ENCODE peak calls at places on chromosomes 11 and 22, in six cellular contexts. E is body of pancreas; O is tibial nerve; J is fibroblast of lung; T is CD8-positive, alpha-beta memory T cell; N is left ventricle myocardium inferior. I is an unnamed sample.

GRCh38 chr11:93013646-93014045 is 44.2 kb downstream of the MTNR1B start:
- DNase-seq in T (no peak), E (no peak), J (no peak), N (no peak), O (no peak), I (no peak)

GRCh38 chr11:61960532-61960931 is 6.9 kb downstream of the FTH1 start:
- DNase-seq in E (no peak), J (no peak), N (no peak), O (no peak), T (no peak), I (no peak)

GRCh38 chr22:49271831-49272230 is 555.8 kb downstream of the BRD1 start:
- DNase-seq in N (no peak), T (no peak), O (no peak), E (no peak), J (no peak), I (no peak)

GRCh38 chr11:71459076-71459766 is 6.2 kb downstream of the NADSYN1 start:
- DNase-seq in E (no peak), J (no peak), N (no peak), O (no peak), T (no peak), I (no peak)

GRCh38 chr11:108873305-108873704 is 208.4 kb downstream of the DDX10 start:
- DNase-seq in J (peak; percentile 89), O (no peak), E (no peak), N (no peak), T (no peak), I (no peak)

GRCh38 chr11:44530413-44531115 is 34.9 kb upstream of the CD82 start:
- DNase-seq in T (no peak), N (no peak), E (no peak), J (peak; percentile 51), O (no peak), I (no peak)

GRCh38 chr22:36386351-36386899 is 1.3 kb downstream of the MYH9 start:
- DNase-seq in O (no peak), E (no peak), T (no peak), N (no peak), J (peak; percentile 44), I (no peak)

GRCh38 chr11:128936546-128937275 is 6.0 kb downstream of the TP53AIP1 start:
- DNase-seq in J (peak; percentile 63), T (no peak), N (no peak), E (no peak), O (no peak), I (no peak)

GRCh38 chr11:101686514-101686913 is 102.7 kb upstream of the TRPC6 start:
- DNase-seq in O (no peak), J (peak; percentile 90), N (no peak), E (no peak), T (no peak), I (no peak)

GRCh38 chr11:5004429-5005274 is 10.0 kb downstream of the OR51L1 start:
- DNase-seq in J (peak; percentile 41), E (peak; percentile 73), O (peak; percentile 44), N (peak; percentile 41), T (no peak), I (no peak)

GRCh38 chr22:47928626-47929025 is 1166.2 kb downstream of the TBC1D22A start:
- DNase-seq in J (no peak), E (no peak), N (no peak), O (no peak), T (no peak), I (no peak)

GRCh38 chr11:64032050-64032449 is 3.7 kb upstream of the FLRT1 start:
- DNase-seq in T (no peak), J (peak; percentile 5), N (no peak), O (no peak), E (no peak), I (no peak)

GRCh38 chr11:85937838-85938237 is 82.7 kb downstream of the CCDC83 start:
- DNase-seq in J (no peak), T (no peak), N (no peak), O (no peak), E (no peak), I (no peak)

GRCh38 chr22:35995772-35996171 is 32.9 kb downstream of the RBFOX2 start:
- DNase-seq in E (peak; percentile 56), N (peak; percentile 77), J (peak; percentile 95), T (no peak), O (peak; percentile 75), I (peak; percentile 35)

GRCh38 chr11:128894685-128895084 is 3.5 kb downstream of the KCNJ5 start:
- DNase-seq in T (no peak), E (peak; percentile 95), J (no peak), N (peak; percentile 71), O (no peak), I (no peak)

GRCh38 chr11:36452231-36452630 is 57.8 kb downstream of the TRAF6 start:
- DNase-seq in E (no peak), J (peak; percentile 77), T (no peak), N (no peak), O (no peak), I (no peak)

GRCh38 chr11:126607374-126607773 is 251.9 kb downstream of the ST3GAL4 start:
- DNase-seq in O (peak; percentile 18), T (no peak), N (no peak), E (peak; percentile 70), J (peak; percentile 37), I (no peak)

GRCh38 chr22:29083576-29084566 is 11.0 kb downstream of the KREMEN1 start:
- DNase-seq in O (no peak), E (no peak), J (peak; percentile 48), T (no peak), N (no peak), I (no peak)

GRCh38 chr11:116376054-116376453 is 396.7 kb downstream of the BUD13 start:
- DNase-seq in T (no peak), N (no peak), J (no peak), E (no peak), O (no peak), I (no peak)

GRCh38 chr11:133928628-133929059 is 28.1 kb downstream of the IGSF9B start:
- DNase-seq in T (peak; percentile 43), O (no peak), J (peak; percentile 20), N (no peak), E (no peak), I (peak; percentile 77)

GRCh38 chr22:47690166-47690565 is 927.7 kb downstream of the TBC1D22A start:
- DNase-seq in T (no peak), N (no peak), E (no peak), J (no peak), O (no peak), I (no peak)

GRCh38 chr11:66561178-66561974 is 7.0 kb downstream of the CTSF start:
- DNase-seq in N (no peak), T (no peak), J (no peak), O (no peak), E (no peak), I (no peak)

GRCh38 chr11:33935466-33935865 is 43.6 kb upstream of the LMO2 start:
- DNase-seq in N (no peak), E (no peak), T (no peak), J (no peak), O (no peak), I (no peak)

GRCh38 chr11:33935005-33935404 is 43.1 kb upstream of the LMO2 start:
- DNase-seq in N (no peak), E (no peak), T (no peak), J (no peak), O (no peak), I (no peak)

GRCh38 chr11:33936745-33937612 is 45.1 kb upstream of the LMO2 start:
- DNase-seq in O (peak; percentile 43), E (peak; percentile 46), J (peak; percentile 89), N (peak; percentile 62), T (no peak), I (no peak)

GRCh38 chr11:33934450-33934849 is 42.6 kb upstream of the LMO2 start:
- DNase-seq in E (peak; percentile 30), T (no peak), N (no peak), O (no peak), J (no peak), I (no peak)

GRCh38 chr11:33936057-33936456 is 44.2 kb upstream of the LMO2 start:
- DNase-seq in O (no peak), T (no peak), N (no peak), J (no peak), E (no peak), I (no peak)
- H3K4me1 ChIP-seq in O (peaks cover 6% of the 10 kb centered on the region), T (peaks cover 4% of the 10 kb centered on the region), N (peaks cover 58% of the 10 kb centered on the region), J (no peaks in the 10 kb centered on the region), E (no peaks in the 10 kb centered on the region), I (no peaks in the 10 kb centered on the region)

DNA sequence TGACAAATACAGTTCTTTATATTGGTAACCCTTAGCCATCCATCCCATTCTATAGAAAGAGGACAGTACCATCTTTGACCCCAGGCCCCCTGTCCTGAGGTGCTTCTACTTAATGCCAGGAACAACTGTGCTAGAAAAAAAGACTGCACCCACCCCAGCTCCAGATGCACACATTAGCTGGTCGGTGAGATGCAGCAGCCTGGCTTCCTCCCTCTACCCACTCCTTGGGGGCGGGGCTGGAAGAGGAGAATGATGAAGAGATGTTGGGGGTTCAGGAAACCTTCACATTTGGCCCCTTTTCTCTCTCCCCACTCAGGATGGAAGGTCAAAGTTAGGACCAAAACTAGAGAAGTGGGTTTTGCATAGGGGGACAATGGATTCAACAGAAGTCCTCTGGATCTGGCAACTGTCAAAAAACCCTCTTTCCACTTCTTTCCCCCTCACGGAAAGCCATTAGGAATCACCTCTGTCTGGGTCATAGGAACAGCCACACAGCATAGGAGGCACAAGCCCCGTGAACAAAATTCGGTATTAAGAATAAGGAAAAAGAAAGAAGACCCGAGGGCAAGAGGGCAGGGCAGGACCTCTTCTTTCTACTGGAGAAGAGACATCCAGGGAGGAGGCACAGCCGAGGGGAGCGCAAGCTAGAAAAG is 755 bp downstream of the NRIP3 start:
- DNase-seq in O (no peak), T (no peak), E (no peak), N (no peak), J (no peak), I (no peak)
- H3K4me3 ChIP-seq in O (peak overlapping the region; percentile 55), T (peak overlapping the region; percentile 48), E (no peak overlapping the region), N (peak overlapping the region; percentile 67), J (peak overlapping the region; percentile 46), I (peak overlapping the region; percentile 56)

GRCh38 chr22:22877523-22878210 is 9.9 kb upstream of the IGLL5 start:
- DNase-seq in T (peak; percentile 64), E (peak; percentile 47), N (peak; percentile 50), O (peak; percentile 36), J (peak; percentile 14), I (no peak)
- H3K4me1 ChIP-seq in T (no peaks in the 10 kb centered on the region), E (no peaks in the 10 kb centered on the region), N (no peaks in the 10 kb centered on the region), O (no peaks in the 10 kb centered on the region), J (no peaks in the 10 kb centered on the region), I (no peaks in the 10 kb centered on the region)

GRCh38 chr11:10486161-10486840 is 31.2 kb downstream of the AMPD3 start:
- DNase-seq in E (no peak), T (no peak), O (no peak), J (no peak), N (no peak), I (peak; percentile 27)

GRCh38 chr11:10487002-10487647 is 32.1 kb downstream of the AMPD3 start:
- DNase-seq in N (no peak), E (no peak), O (no peak), T (no peak), J (no peak), I (peak; percentile 30)

GRCh38 chr11:10483584-10483983 is 28.5 kb downstream of the AMPD3 start:
- DNase-seq in N (no peak), T (no peak), O (no peak), J (no peak), E (no peak), I (peak; percentile 1)

GRCh38 chr11:10484461-10485180 is 29.6 kb downstream of the AMPD3 start:
- DNase-seq in N (no peak), J (no peak), O (no peak), E (no peak), T (no peak), I (no peak)

DNA sequence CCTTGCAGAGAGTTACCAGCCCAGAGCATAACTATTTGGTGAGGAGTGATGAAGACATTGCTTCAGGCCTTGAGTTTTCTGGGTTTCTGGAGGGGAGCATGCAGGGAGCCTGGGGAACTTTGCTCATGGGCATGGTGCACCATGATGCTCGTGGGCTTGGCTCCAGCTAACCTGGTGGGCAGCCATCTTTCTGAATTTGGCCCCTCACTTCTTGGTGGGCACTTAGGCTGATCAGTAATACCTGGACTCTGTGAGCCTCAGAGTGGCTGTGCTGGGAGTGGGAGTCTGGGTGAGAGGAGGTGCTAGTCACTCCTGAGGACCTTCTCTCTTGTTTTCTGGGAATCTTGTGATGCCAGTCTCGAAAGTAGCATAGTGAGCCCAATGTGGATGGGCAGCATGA is 30.6 kb downstream of the AMPD3 start:
- DNase-seq in J (no peak), O (no peak), T (no peak), N (no peak), E (no peak), I (peak; percentile 2)
- H3K4me3 ChIP-seq in J (no peak overlapping the region), O (no peak overlapping the region), T (no peak overlapping the region), N (no peak overlapping the region), E (no peak overlapping the region), I (no peak overlapping the region)